ENCODE peak calls at places on chromosome 6, in four cellular contexts. O is AG10803, H is omental fat pad, Y is tibial nerve. S is an unnamed sample.

GRCh38 chr6:158175111-158175510 is 7.0 kb downstream of the GTF2H5 start:
- DNase-seq in H (no peak), O (peak; percentile 67), Y (no peak), S (no peak)

GRCh38 chr6:29759457-29759856 is 36.2 kb downstream of the HLA-F start:
- DNase-seq in O (no peak), Y (no peak), H (no peak), S (no peak)

GRCh38 chr6:106477790-106478189 is 117.3 kb downstream of the CRYBG1 start:
- DNase-seq in Y (no peak), H (no peak), O (no peak), S (no peak)

GRCh38 chr6:133895573-133896343 is 6.8 kb downstream of the TCF21 start:
- DNase-seq in Y (no peak), H (no peak), O (peak; percentile 38), S (no peak)

GRCh38 chr6:159521962-159522361 is 171.1 kb downstream of the SOD2 start:
- DNase-seq in Y (no peak), O (no peak), H (no peak), S (no peak)

GRCh38 chr6:52511572-52512151 is 65.2 kb downstream of the TRAM2 start:
- DNase-seq in H (no peak), Y (no peak), O (no peak), S (no peak)

GRCh38 chr6:136225496-136225895 is 24.6 kb downstream of the MTFR2 start:
- DNase-seq in H (no peak), O (no peak), Y (no peak), S (no peak)

GRCh38 chr6:151440498-151440897 is 11.4 kb downstream of the RMND1 start:
- DNase-seq in H (no peak), O (no peak), Y (no peak), S (no peak)

GRCh38 chr6:153059757-153060156 is 57.2 kb upstream of the MTRF1L start:
- DNase-seq in H (no peak), Y (no peak), O (peak; percentile 5), S (no peak)

GRCh38 chr6:37913210-37913609 is 93.7 kb downstream of the ZFAND3 start:
- DNase-seq in O (no peak), H (no peak), Y (no peak), S (no peak)

GRCh38 chr6:3762359-3762758 is 10.8 kb upstream of the PXDC1 start:
- DNase-seq in Y (no peak), H (no peak), O (no peak), S (no peak)

GRCh38 chr6:2158596-2159271 is 86.7 kb downstream of the GMDS start:
- DNase-seq in H (no peak), Y (no peak), O (peak; percentile 13), S (no peak)

GRCh38 chr6:63705707-63706106 is 70.1 kb downstream of the PHF3 start:
- DNase-seq in H (no peak), Y (no peak), O (no peak), S (no peak)

GRCh38 chr6:3385660-3386151 is 71.1 kb downstream of the SLC22A23 start:
- DNase-seq in Y (peak; percentile 74), H (no peak), O (peak; percentile 86), S (no peak)

GRCh38 chr6:32460528-32460927 is 20.8 kb downstream of the HLA-DRA start:
- DNase-seq in Y (no peak), H (no peak), O (no peak), S (no peak)

GRCh38 chr6:43217351-43217750 is 11.9 kb downstream of the DNPH1 start:
- DNase-seq in H (no peak), Y (no peak), O (no peak), S (no peak)

GRCh38 chr6:41059569-41059968 is 6.6 kb downstream of the APOBEC2 start:
- DNase-seq in Y (no peak), O (peak; percentile 61), H (no peak), S (no peak)

GRCh38 chr6:151561238-151561637 is 67.4 kb downstream of the CCDC170 start:
- DNase-seq in H (no peak), Y (no peak), O (no peak), S (no peak)

GRCh38 chr6:28988536-28989415 is 16.3 kb downstream of the ZNF311 start:
- DNase-seq in Y (peak; percentile 26), O (peak; percentile 55), H (no peak), S (peak; percentile 85)

GRCh38 chr6:84432616-84433015 is 205.2 kb upstream of the CEP162 start:
- DNase-seq in O (peak; percentile 36), H (no peak), Y (no peak), S (no peak)

GRCh38 chr6:63882208-63882607 is 246.6 kb downstream of the PHF3 start:
- DNase-seq in O (no peak), H (no peak), Y (no peak), S (no peak)

GRCh38 chr6:134437376-134437775 is 119.5 kb upstream of the SGK1 start:
- DNase-seq in O (no peak), Y (no peak), H (no peak), S (no peak)

DNA sequence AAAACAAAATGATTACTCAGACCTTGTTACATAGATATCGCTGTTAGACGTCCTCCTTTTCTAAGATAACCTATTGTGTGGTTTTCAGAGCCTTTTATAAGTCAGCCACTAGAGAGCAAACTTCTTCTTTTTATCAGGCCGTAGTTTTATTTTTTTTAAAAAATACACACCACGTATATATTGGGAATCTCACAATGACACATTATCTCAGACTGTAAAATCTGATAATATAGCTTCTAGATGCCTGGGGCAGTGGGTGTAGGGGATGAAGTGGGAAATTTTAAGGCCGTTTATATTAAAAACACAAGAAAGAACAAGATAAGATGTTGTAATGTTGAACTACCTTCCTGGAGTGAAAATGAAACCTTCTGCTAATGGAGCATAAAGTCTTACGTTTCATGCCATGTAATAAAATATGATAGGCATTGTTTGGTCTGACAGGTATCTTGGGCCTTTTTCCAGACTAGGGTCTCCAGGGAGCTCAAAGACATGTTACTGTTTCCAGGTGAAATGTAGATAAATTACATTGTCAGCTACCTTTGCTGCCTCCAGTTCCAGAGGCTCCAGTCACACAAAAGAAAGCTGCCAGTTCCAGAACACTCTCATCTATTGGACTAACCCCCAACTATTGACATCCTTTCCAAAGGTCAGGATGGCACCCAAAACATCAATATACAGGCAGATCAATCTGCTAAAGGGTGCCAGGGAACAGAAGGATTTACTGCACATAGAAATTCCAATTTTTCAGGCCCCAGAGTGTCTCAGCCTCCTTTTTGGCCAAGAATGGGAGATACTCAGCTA is 130.2 kb upstream of the AKIRIN2 start:
- DNase-seq in H (no peak), Y (no peak), O (peak; percentile 24), S (no peak)
- TF ChIP-seq CTCF in H (no peak), Y (peak; percentile 36), O (peak; percentile 55), S (no peak)

GRCh38 chr6:11458509-11458908 is 79.0 kb upstream of the TMEM170B start:
- DNase-seq in H (no peak), Y (no peak), O (no peak), S (no peak)

GRCh38 chr6:11462742-11463414 is 74.7 kb upstream of the TMEM170B start:
- DNase-seq in H (no peak), O (no peak), Y (no peak), S (no peak)

GRCh38 chr6:11460837-11461661 is 76.5 kb upstream of the TMEM170B start:
- DNase-seq in H (no peak), O (no peak), Y (no peak), S (no peak)

GRCh38 chr6:11459002-11459658 is 78.4 kb upstream of the TMEM170B start:
- DNase-seq in Y (no peak), O (no peak), H (no peak), S (no peak)

GRCh38 chr6:11460001-11460668 is 77.4 kb upstream of the TMEM170B start:
- DNase-seq in O (peak; percentile 25), Y (no peak), H (no peak), S (no peak)
- TF ChIP-seq CTCF in O (peak; percentile 17), Y (no peak), H (no peak), S (no peak)

GRCh38 chr6:113488812-113489685 is 368.1 kb upstream of the MARCKS start:
- DNase-seq in H (no peak), Y (no peak), O (peak; percentile 31), S (no peak)
- TF ChIP-seq CTCF in H (no peak), Y (no peak), O (peak; percentile 13), S (no peak)

DNA sequence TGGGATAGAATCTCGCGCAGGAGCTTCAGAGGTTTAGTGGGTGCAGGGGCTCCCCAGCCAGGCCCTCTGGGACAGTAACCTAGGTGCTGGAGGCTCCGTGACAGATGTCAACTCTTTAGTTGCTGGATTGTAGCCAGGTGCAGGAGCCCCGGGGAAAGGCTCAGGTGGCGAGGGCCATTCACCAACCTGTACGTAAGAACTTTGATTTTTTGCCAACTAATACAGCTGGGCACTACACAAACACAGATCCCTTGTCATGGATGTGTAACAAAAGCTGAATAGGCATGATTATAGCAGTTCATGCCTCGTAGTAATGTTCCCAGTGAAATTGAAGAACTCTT is 82.6 kb downstream of the CDC5L start:
- DNase-seq in H (no peak), Y (no peak), O (no peak), S (no peak)
- TF ChIP-seq CTCF in H (no peak), Y (no peak), O (no peak), S (no peak)

GRCh38 chr6:13927203-13927602 is 2.5 kb downstream of the RNF182 start:
- DNase-seq in O (no peak), H (no peak), Y (no peak), S (no peak)
- TF ChIP-seq CTCF in O (no peak), H (no peak), Y (no peak), S (no peak)

GRCh38 chr6:45500924-45501816 is 123.4 kb upstream of the SUPT3H start:
- DNase-seq in H (no peak), O (no peak), Y (no peak), S (no peak)
- TF ChIP-seq CTCF in H (no peak), O (peak; percentile 9), Y (no peak), S (peak; percentile 27)